ENCODE peak calls at places on chromosomes 1 and 21, in four cellular contexts. O is neural crest cell; I is NCI-H2029 treated with DMSO at 0.1 percent for 48 hours; Q is stimulated activated CD4-positive, alpha-beta T cell treated with anti-CD3 and anti-CD28 coated beads, Interleukin-4, amount 100 ng/mL, for 1 hour. D is an unnamed sample.

GRCh38 chr1:176206006-176206960 is 803 bp downstream of the COP1 start:
- DNase-seq in O (no peak), I (no peak), Q (peak), D (peak)

GRCh38 chr1:205631010-205631726 is 643 bp downstream of the ELK4 start:
- DNase-seq in O (peak), I (peak), Q (peak), D (peak)

GRCh38 chr1:27659497-27660299 is 12.3 kb downstream of the IFI6 start:
- DNase-seq in O (peak), I (peak), Q (peak), D (peak)

GRCh38 chr1:169106921-169107672 is 607 bp downstream of the ATP1B1 start:
- DNase-seq in O (no peak), I (no peak), Q (peak), D (no peak)

GRCh38 chr1:235919797-235920475 is 53.2 kb upstream of the LYST start:
- DNase-seq in O (no peak), I (no peak), Q (no peak), D (no peak)

GRCh38 chr1:160117300-160117699 is 1.7 kb downstream of the ATP1A2 start:
- DNase-seq in O (no peak), I (no peak), Q (no peak), D (no peak)

GRCh38 chr1:43367026-43367903 is 546 bp downstream of the ELOVL1 start:
- DNase-seq in O (no peak), I (no peak), Q (peak), D (peak)

GRCh38 chr21:26194811-26195251 is 24.3 kb upstream of the APP start:
- DNase-seq in O (no peak), I (no peak), Q (no peak), D (no peak)

GRCh38 chr1:155648207-155649147 is 38.5 kb downstream of the MSTO1 start:
- DNase-seq in O (no peak), I (no peak), Q (no peak), D (no peak)

GRCh38 chr1:39332291-39332690 is 127.8 kb downstream of the MACF1 start:
- DNase-seq in O (no peak), I (no peak), Q (no peak), D (no peak)